ENCODE peak calls at places on chromosomes 7 and 10, in ten cellular contexts. P is fibroblast of lung, J is heart right ventricle, D is spleen, H is A549, Y is lower lobe of right lung, X is DND-41, I is uterus, Z is MM.1S, F is Peyer's patch. O is an unnamed sample. For H3K9me3 and H3K4me1, the result is how much of the 10 kb centered on the place peaks cover.

GRCh38 chr7:92916751-92917369 is 80.5 kb upstream of the CDK6 start:
- DNase-seq in P (peak), J (no peak), D (no peak), H (peak), Y (no peak), X (no peak), I (no peak), Z (no peak), F (no peak), O (no peak)

GRCh38 chr7:151083071-151083823 is at the start of gene TMUB1:
- DNase-seq in P (peak), J (peak), D (peak), H (peak), Y (peak), X (peak), I (peak), Z (peak), F (peak), O (peak)

GRCh38 chr10:45000764-45001381 is at the start of gene ZNF22:
- DNase-seq in P (peak), J (peak), D (peak), H (peak), Y (peak), X (peak), I (peak), Z (peak), F (peak), O (peak)

GRCh38 chr10:12348870-12349627 is at the start of gene CAMK1D:
- DNase-seq in P (peak), J (peak), D (peak), H (peak), Y (peak), X (peak), I (peak), Z (peak), F (peak), O (peak)

GRCh38 chr7:108459922-108460551 is 3.8 kb upstream of the NRCAM start:
- DNase-seq in P (peak), J (no peak), D (no peak), H (peak), Y (no peak), X (no peak), I (no peak), Z (peak), F (no peak), O (no peak)

GRCh38 chr10:84428711-84429110 is 100.3 kb downstream of the CCSER2 start:
- DNase-seq in P (no peak), J (no peak), D (no peak), H (no peak), Y (no peak), X (no peak), I (no peak), Z (no peak), F (no peak), O (no peak)

GRCh38 chr10:73887038-73888015 is 13.0 kb upstream of the CAMK2G start:
- DNase-seq in P (peak), J (peak), D (no peak), H (peak), Y (peak), X (no peak), I (peak), Z (no peak), F (peak), O (peak)

GRCh38 chr7:112531675-112532074 is 50.9 kb downstream of the LSMEM1 start:
- DNase-seq in P (no peak), J (no peak), D (no peak), H (no peak), Y (no peak), X (no peak), I (no peak), Z (no peak), F (no peak), O (no peak)

GRCh38 chr10:6108631-6109443 is 20.0 kb downstream of the RBM17 start:
- DNase-seq in P (peak), J (no peak), D (no peak), H (peak), Y (no peak), X (peak), I (no peak), Z (peak), F (no peak), O (no peak)

GRCh38 chr7:145915679-145916078 is 200.9 kb upstream of the CNTNAP2 start:
- DNase-seq in P (no peak), J (no peak), D (no peak), H (no peak), Y (no peak), X (no peak), I (no peak), Z (no peak), F (no peak), O (no peak)

GRCh38 chr10:94320285-94320914 is 42.3 kb downstream of the NOC3L start:
- DNase-seq in P (peak), J (peak), D (peak), H (peak), Y (peak), X (peak), I (peak), Z (peak), F (peak), O (peak)

GRCh38 chr10:796233-796632 is 106.8 kb upstream of the DIP2C start:
- DNase-seq in P (no peak), J (no peak), D (no peak), H (no peak), Y (no peak), X (no peak), I (no peak), Z (no peak), F (no peak), O (no peak)
- H3K9me3 ChIP-seq in P (under half), J (under half), D (under half), H (under half), Y (under half), X (under half), I (under half), Z (under half), F (under half), O (under half)

GRCh38 chr10:15252396-15252795 is 83.9 kb upstream of the NMT2 start:
- DNase-seq in P (no peak), J (no peak), D (no peak), H (no peak), Y (no peak), X (no peak), I (no peak), Z (no peak), F (no peak), O (no peak)

GRCh38 chr10:15254808-15255655 is 86.5 kb upstream of the NMT2 start:
- DNase-seq in P (no peak), J (peak), D (peak), H (no peak), Y (no peak), X (peak), I (no peak), Z (peak), F (no peak), O (no peak)

GRCh38 chr10:15255961-15256360 is 87.5 kb upstream of the NMT2 start:
- DNase-seq in P (no peak), J (no peak), D (no peak), H (no peak), Y (no peak), X (no peak), I (no peak), Z (no peak), F (no peak), O (no peak)

GRCh38 chr10:15251791-15252380 is 83.4 kb upstream of the NMT2 start:
- DNase-seq in P (no peak), J (no peak), D (no peak), H (no peak), Y (no peak), X (no peak), I (no peak), Z (no peak), F (no peak), O (no peak)

GRCh38 chr10:15253951-15254807 is 85.7 kb upstream of the NMT2 start:
- DNase-seq in P (no peak), J (no peak), D (no peak), H (no peak), Y (no peak), X (no peak), I (no peak), Z (peak), F (no peak), O (no peak)
- TF ChIP-seq CTCF in P (no peak), J (no peak), D (no peak), H (no peak), Y (no peak), X (no peak), I (no peak), Z (no peak), F (no peak), O (no peak)

DNA sequence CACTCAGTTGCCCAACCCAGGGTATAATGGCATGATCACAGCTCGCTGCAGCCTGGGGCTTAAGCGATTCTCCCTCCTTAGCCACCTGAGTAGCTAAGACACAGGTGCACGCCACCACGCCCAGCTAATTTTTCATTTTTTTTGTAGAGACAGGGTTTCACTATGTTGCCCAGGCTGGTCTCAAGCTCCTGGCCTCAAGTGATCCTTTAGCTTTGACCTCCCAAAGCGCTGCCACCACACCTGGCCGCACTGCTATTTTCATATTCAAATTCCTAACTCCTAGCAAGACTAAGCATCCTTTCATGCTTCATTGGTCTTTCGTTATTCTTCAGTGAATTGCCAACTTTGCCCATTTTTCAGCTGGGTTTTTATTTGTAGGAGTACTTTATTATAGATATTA is 30.4 kb upstream of the DAGLB start:
- DNase-seq in P (no peak), J (no peak), D (no peak), H (no peak), Y (no peak), X (no peak), I (no peak), Z (no peak), F (no peak), O (no peak)
- H3K4me1 ChIP-seq in P (under half), J (half or more), D (under half), H (under half), Y (half or more), X (under half), I (under half), Z (under half), F (under half), O (half or more)

DNA sequence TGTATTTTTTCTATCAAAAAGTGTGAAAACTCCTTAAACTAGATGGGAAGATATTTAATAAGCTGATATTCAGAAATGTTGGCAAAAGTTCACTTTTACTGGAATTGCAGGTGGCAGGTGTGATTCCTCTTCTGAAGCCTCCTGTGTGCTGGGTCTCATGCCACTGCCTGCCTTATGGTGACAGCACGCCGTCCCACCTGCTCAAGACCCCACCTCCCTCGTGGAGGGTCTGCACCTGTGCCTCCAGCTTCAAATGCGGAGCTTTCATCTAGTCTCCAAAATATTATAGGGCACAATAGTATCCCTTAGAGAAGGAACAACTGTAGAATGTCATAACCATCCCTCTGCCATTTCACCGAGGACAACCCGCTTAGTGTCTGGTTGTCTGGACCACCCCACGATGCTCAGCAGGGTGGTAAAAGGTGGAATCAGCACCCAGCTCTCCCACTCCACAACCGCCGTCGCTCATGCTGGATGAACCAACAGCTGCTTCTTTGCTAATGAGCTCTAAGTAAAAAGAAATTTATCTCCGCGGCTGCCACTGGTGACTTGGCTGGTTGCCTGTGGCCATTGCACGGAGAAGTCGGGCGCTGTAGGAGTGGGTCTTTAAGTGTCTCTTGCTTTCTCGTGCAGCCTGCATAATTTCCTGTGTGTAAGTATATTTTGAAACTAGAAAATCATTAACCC is 119.3 kb upstream of the TCERG1L start:
- DNase-seq in P (no peak), J (no peak), D (peak), H (no peak), Y (no peak), X (no peak), I (no peak), Z (no peak), F (no peak), O (no peak)
- H3K9me3 ChIP-seq in P (under half), J (under half), D (under half), H (under half), Y (under half), X (under half), I (under half), Z (under half), F (under half), O (under half)

DNA sequence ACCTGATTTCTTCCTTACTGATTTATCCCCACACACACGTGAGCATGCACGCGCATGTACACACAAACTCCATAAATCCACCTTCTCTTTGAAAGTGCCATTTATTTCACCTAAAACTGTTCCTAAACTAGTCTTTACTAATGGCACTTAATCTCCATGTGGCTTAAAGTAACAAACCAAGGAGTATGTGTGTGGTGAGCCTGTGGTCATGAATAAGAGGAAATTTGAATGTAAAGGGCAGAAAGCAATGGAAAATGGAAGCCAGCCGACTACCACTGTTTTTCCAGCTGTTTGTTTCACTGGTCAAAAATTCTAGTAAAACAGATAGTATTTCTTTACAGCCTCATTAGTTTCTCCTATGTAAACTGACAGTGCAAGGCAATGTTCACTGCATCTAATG is 23.8 kb downstream of the SEMA3C start:
- DNase-seq in P (peak), J (no peak), D (no peak), H (no peak), Y (no peak), X (no peak), I (no peak), Z (no peak), F (no peak), O (no peak)
- TF ChIP-seq CTCF in P (no peak), J (no peak), D (no peak), H (no peak), Y (no peak), X (no peak), I (no peak), Z (no peak), F (no peak), O (no peak)

DNA sequence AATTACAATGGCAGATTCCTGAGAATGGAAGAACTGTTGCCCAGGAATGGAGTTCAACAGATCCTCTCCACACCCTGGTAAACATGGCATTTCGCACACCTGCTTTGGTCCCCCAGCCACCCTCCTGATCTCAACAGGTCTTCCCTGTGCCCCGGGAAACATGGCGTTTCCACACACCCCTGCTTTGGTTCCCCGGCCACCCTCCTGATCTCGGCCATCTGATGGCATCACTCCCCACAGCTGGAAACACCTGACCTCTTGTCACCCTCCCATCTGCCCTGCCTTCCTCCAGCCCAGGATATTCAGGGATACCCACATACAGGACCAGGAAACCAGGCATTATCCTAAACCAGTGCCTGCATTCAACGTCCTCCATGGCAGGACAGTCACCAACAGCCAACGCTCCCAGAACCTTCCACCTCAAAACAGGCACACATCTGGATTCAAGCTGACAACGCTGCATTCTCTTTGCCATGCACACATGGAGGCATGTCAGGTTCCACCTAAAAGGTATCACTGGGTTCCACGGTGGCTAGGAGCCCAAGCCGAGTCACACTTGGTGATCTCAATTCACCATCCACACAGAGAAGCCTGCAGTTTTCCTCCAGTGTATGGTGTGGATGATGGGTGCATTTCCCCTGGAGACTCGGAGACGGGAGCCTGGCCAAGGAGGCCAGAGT is 75.7 kb downstream of the DIP2C start:
- DNase-seq in P (no peak), J (no peak), D (peak), H (no peak), Y (peak), X (no peak), I (no peak), Z (no peak), F (no peak), O (no peak)
- H3K4me1 ChIP-seq in P (under half), J (under half), D (under half), H (under half), Y (under half), X (under half), I (under half), Z (under half), F (under half), O (under half)

GRCh38 chr7:155181768-155182167 is 111.6 kb downstream of the HTR5A start:
- DNase-seq in P (no peak), J (no peak), D (no peak), H (no peak), Y (no peak), X (no peak), I (no peak), Z (no peak), F (no peak), O (no peak)

GRCh38 chr7:155184923-155185322 is 112.8 kb upstream of the INSIG1 start:
- DNase-seq in P (no peak), J (no peak), D (no peak), H (no peak), Y (no peak), X (no peak), I (no peak), Z (no peak), F (no peak), O (no peak)

GRCh38 chr7:155178096-155178495 is 108.0 kb downstream of the HTR5A start:
- DNase-seq in P (no peak), J (no peak), D (no peak), H (no peak), Y (no peak), X (no peak), I (no peak), Z (no peak), F (no peak), O (no peak)

GRCh38 chr7:155183655-155184054 is 113.5 kb downstream of the HTR5A start:
- DNase-seq in P (no peak), J (no peak), D (no peak), H (no peak), Y (no peak), X (no peak), I (no peak), Z (no peak), F (no peak), O (no peak)

DNA sequence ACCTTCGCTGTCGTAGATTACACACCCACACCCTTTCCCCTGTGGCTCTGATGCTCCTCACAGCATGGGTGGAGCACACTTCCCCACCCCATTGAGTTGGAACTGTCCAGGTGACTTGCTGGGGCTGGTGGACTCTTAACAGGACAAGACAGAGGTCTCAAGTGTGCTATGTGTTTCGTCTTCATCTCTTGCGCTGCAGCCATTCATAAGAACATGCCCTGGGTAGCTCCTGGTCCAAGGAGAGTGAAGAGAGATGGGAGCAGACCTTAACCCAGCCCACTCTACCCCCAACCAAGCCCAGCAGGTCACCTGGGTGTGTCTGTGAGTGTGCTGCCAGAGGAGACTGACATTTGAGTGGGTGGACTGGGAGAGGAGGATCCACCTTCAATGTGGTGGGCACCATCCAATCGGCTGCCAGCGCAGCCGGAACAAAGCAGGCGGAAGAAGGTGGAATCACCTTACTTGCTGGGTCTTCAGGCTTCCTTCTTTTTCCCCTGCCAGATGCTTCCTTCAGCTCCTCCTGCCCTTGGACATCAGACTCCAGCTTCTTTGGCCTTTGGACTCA is 112.4 kb downstream of the HTR5A start:
- DNase-seq in P (no peak), J (no peak), D (no peak), H (no peak), Y (no peak), X (no peak), I (no peak), Z (no peak), F (no peak), O (no peak)
- H3K9me3 ChIP-seq in P (under half), J (under half), D (under half), H (under half), Y (under half), X (under half), I (under half), Z (under half), F (under half), O (under half)

GRCh38 chr7:19681596-19681995 is 27.2 kb downstream of the POLR1F start:
- DNase-seq in P (no peak), J (no peak), D (no peak), H (no peak), Y (no peak), X (no peak), I (no peak), Z (no peak), F (no peak), O (no peak)
- TF ChIP-seq CTCF in P (no peak), J (no peak), D (no peak), H (no peak), Y (no peak), X (no peak), I (no peak), Z (no peak), F (no peak), O (no peak)

GRCh38 chr7:1534330-1535099 is 4.0 kb downstream of the MAFK start:
- DNase-seq in P (no peak), J (no peak), D (peak), H (peak), Y (no peak), X (no peak), I (peak), Z (no peak), F (no peak), O (no peak)
- H3K4me1 ChIP-seq in P (under half), J (half or more), D (under half), H (half or more), Y (half or more), X (under half), I (under half), Z (under half), F (under half), O (under half)

GRCh38 chr7:158134824-158135223 is 452.8 kb downstream of the PTPRN2 start:
- DNase-seq in P (no peak), J (no peak), D (no peak), H (no peak), Y (no peak), X (no peak), I (no peak), Z (no peak), F (no peak), O (no peak)
- H3K9me3 ChIP-seq in P (under half), J (under half), D (under half), H (under half), Y (under half), X (under half), I (under half), Z (under half), F (under half), O (under half)

O was measured in heart left ventricle.